ENCODE peak calls at places on chromosome 12, in seven cellular contexts. A is sigmoid colon, E is ovary, Q is K562, Z is tibial nerve, K is A549, X is stomach. J is an unnamed sample.

GRCh38 chr12:29710104-29710503 is 73.6 kb downstream of the TMTC1 start:
- DNase-seq in K (no peak), Q (no peak), X (no peak), E (peak; percentile 21), Z (no peak), A (peak; percentile 74), J (no peak)

GRCh38 chr12:78711954-78712353 is 152.6 kb upstream of the SYT1 start:
- DNase-seq in Q (no peak), Z (no peak), E (no peak), A (no peak), X (no peak), K (no peak), J (no peak)

GRCh38 chr12:77686760-77687159 is 143.9 kb upstream of the NAV3 start:
- DNase-seq in A (no peak), E (no peak), X (no peak), Z (no peak), K (no peak), Q (no peak), J (no peak)

GRCh38 chr12:129819391-129819790 is 84.4 kb downstream of the TMEM132D start:
- DNase-seq in X (no peak), A (no peak), K (no peak), Q (no peak), Z (no peak), E (no peak), J (no peak)

GRCh38 chr12:11916113-11916512 is 154.6 kb upstream of the BCL2L14 start:
- DNase-seq in X (no peak), K (no peak), Z (no peak), E (no peak), A (no peak), Q (no peak), J (no peak)

GRCh38 chr12:70536650-70537049 is 100.6 kb downstream of the PTPRB start:
- DNase-seq in Q (no peak), K (no peak), X (no peak), Z (no peak), E (no peak), A (no peak), J (no peak)

GRCh38 chr12:123934829-123935228 is 37.8 kb downstream of the CCDC92 start:
- DNase-seq in K (no peak), Z (no peak), X (no peak), E (no peak), Q (peak; percentile 29), A (no peak), J (no peak)

GRCh38 chr12:2393996-2394395 is 341.2 kb downstream of the CACNA1C start:
- DNase-seq in Q (no peak), X (no peak), E (no peak), A (no peak), K (no peak), Z (no peak), J (peak; percentile 4)

GRCh38 chr12:6774557-6775062 is 2.3 kb downstream of the LAG3 start:
- DNase-seq in Z (no peak), X (no peak), K (no peak), Q (no peak), A (no peak), E (no peak), J (no peak)

GRCh38 chr12:112916270-112916669 is 9.5 kb downstream of the OAS1 start:
- DNase-seq in Z (no peak), E (peak; percentile 50), K (no peak), A (peak; percentile 78), Q (no peak), X (peak; percentile 56), J (no peak)

GRCh38 chr12:95989504-95990123 is 6.5 kb downstream of the HAL start:
- DNase-seq in A (no peak), Z (no peak), K (no peak), X (no peak), Q (no peak), E (no peak), J (no peak)

GRCh38 chr12:76636141-76636692 is 76.6 kb upstream of the OSBPL8 start:
- DNase-seq in A (no peak), Z (no peak), Q (peak; percentile 31), E (no peak), K (no peak), X (no peak), J (no peak)

GRCh38 chr12:27331299-27331926 is 1.2 kb upstream of the BMAL2 start:
- DNase-seq in Z (no peak), Q (peak; percentile 20), E (no peak), X (no peak), K (peak; percentile 64), A (no peak), J (no peak)

GRCh38 chr12:24127919-24128721 is 178.7 kb upstream of the SOX5 start:
- DNase-seq in K (no peak), A (no peak), E (no peak), Q (no peak), Z (no peak), X (no peak), J (no peak)

GRCh38 chr12:120490833-120491512 is 4.9 kb upstream of the DYNLL1 start:
- DNase-seq in X (no peak), K (no peak), Z (no peak), Q (no peak), A (no peak), E (no peak), J (no peak)

GRCh38 chr12:65615091-65615490 is 209.2 kb upstream of the HMGA2 start:
- DNase-seq in Z (no peak), Q (no peak), X (no peak), A (no peak), E (no peak), K (no peak), J (no peak)

GRCh38 chr12:58268080-58268479 is 326.7 kb downstream of the ATP23 start:
- DNase-seq in Z (no peak), A (no peak), E (no peak), K (no peak), X (no peak), Q (no peak), J (no peak)

GRCh38 chr12:124496584-124496983 is 70.8 kb downstream of the NCOR2 start:
- DNase-seq in Z (no peak), X (no peak), Q (peak; percentile 82), A (no peak), K (peak; percentile 74), E (no peak), J (no peak)

GRCh38 chr12:65280306-65280705 is 1.8 kb downstream of the MSRB3 start:
- DNase-seq in E (no peak), K (no peak), Q (no peak), Z (no peak), X (no peak), A (no peak), J (no peak)

GRCh38 chr12:93229494-93230310 is 148.0 kb upstream of the NUDT4 start:
- DNase-seq in K (peak; percentile 24), Z (no peak), X (no peak), Q (peak; percentile 40), E (no peak), A (no peak), J (no peak)
- TF ChIP-seq EP300 in K (peak; percentile 29), Z (no peak), X (no peak), Q (peak; percentile 92), E (no peak), A (no peak), J (no peak)

DNA sequence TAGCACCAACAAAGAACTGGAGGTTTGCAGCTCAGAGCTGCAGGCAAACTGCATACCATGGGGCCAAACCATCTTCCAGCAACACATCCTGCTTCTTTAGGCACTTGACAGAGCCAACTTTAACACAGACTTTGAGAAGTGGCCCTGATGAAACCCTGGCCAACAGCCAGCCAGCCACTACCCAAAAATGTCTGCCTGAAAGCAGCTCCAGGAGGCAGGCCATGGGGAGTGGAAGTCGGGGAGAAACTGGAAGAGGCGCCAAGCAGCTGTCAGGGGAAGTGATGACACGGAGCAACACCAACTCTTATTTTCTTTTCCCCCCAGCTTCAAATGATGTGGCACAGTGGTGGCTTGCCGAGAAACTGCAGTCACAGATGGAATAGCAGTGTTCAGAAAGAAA is 110.9 kb upstream of the PLXNC1 start:
- DNase-seq in K (no peak), A (no peak), X (no peak), E (no peak), Z (no peak), Q (no peak), J (no peak)
- TF ChIP-seq EP300 in K (no peak), A (no peak), X (no peak), E (no peak), Z (no peak), Q (no peak), J (no peak)

GRCh38 chr12:4985820-4986219 is 57.9 kb upstream of the KCNA5 start:
- DNase-seq in X (no peak), E (no peak), K (no peak), Z (no peak), Q (no peak), A (no peak), J (no peak)
- TF ChIP-seq EP300 in X (no peak), E (no peak), K (no peak), Z (no peak), Q (no peak), A (no peak), J (no peak)

DNA sequence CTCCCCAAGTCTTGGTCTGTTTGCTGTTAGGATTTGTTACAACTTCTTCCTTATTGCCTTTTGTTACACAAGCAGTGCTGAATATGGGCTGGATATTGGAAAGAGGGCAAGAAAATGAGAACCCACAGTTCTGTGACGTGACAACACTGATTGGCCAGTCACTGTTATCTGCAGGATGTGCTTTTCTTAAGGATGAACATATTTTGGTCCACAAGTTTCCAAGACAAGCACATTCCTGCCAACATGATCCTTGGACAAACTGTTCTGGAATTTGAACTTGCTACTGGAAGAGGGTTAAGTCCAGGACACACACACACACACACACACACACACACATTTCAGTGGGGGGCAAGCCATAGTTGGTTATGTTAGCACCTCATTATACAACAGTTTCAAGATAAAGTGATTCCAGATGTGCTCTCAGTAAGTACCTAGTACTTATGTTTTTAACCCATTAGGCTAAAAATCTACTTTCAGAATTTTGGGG is 16.6 kb upstream of the SLC38A2 start:
- DNase-seq in Z (peak; percentile 88), X (no peak), K (no peak), Q (no peak), E (no peak), A (no peak), J (no peak)
- TF ChIP-seq EP300 in Z (peak; percentile 96), X (no peak), K (no peak), Q (no peak), E (peak; percentile 30), A (no peak), J (peak; percentile 23)

GRCh38 chr12:41552507-41553047 is 364.5 kb downstream of the PDZRN4 start:
- DNase-seq in X (no peak), E (no peak), Q (no peak), K (no peak), A (no peak), Z (no peak), J (no peak)
- TF ChIP-seq EP300 in X (no peak), E (no peak), Q (no peak), K (no peak), A (no peak), Z (no peak), J (no peak)

J was measured in suprapubic skin.